ENCODE peak calls at places on chromosomes 4 and X, in five cellular contexts. Z is stromal cell of bone marrow; U is activated CD4-positive, alpha-beta T cell treated with anti-CD3 and anti-CD28 coated beads for 1 hour; G is activated naive CD8-positive, alpha-beta T cell treated with anti-CD3 and anti-CD28 coated beads, Interleukin-2, amount 10 ng/mL, durations not matched to agents 7 days and 5 days; V is lower leg skin. Y is an unnamed sample.

GRCh38 chr4:37735578-37735977 is 49.4 kb upstream of the RELL1 start:
- DNase-seq in Z (no peak), U (no peak), G (no peak), V (no peak), Y (peak; percentile 18)

GRCh38 chrX:121851033-121851432 is 803.6 kb downstream of the GLUD2 start:
- DNase-seq in Z (no peak), U (no peak), G (no peak), V (no peak), Y (no peak)

GRCh38 chrX:140141444-140142029 is 176.2 kb upstream of the CXorf66 start:
- DNase-seq in Z (peak; percentile 9), U (no peak), G (no peak), V (no peak), Y (no peak)

GRCh38 chrX:49995795-49996455 is 73.5 kb downstream of the CLCN5 start:
- DNase-seq in Z (no peak), U (no peak), G (no peak), V (no peak), Y (no peak)

GRCh38 chrX:19673334-19674040 is 158.2 kb upstream of the MAP3K15 start:
- DNase-seq in Z (peak; percentile 77), U (no peak), G (no peak), V (peak; percentile 87), Y (peak; percentile 31)

GRCh38 chrX:43586855-43587254 is 69.2 kb upstream of the MAOA start:
- DNase-seq in Z (no peak), U (no peak), G (no peak), V (no peak), Y (no peak)

GRCh38 chr4:48047421-48047844 is 30.9 kb downstream of the NIPAL1 start:
- DNase-seq in Z (no peak), U (peak; percentile 49), G (peak; percentile 70), V (no peak), Y (no peak)

GRCh38 chr4:88991746-88992145 is 65.2 kb downstream of the FAM13A start:
- DNase-seq in Z (no peak), U (no peak), G (no peak), V (no peak), Y (no peak)

GRCh38 chr4:20251796-20252655 is at the start of gene SLIT2:
- DNase-seq in Z (peak; percentile 70), U (no peak), G (peak; percentile 51), V (peak; percentile 96), Y (peak; percentile 71)

GRCh38 chr4:17811078-17811603 is 362 bp downstream of the NCAPG start:
- DNase-seq in Z (no peak), U (no peak), G (no peak), V (peak; percentile 85), Y (peak; percentile 17)

GRCh38 chr4:80197132-80197573 is at the start of gene PRDM8:
- DNase-seq in Z (no peak), U (peak; percentile 34), G (no peak), V (no peak), Y (no peak)

GRCh38 chr4:109424093-109424818 is 9.4 kb upstream of the SEC24B start:
- DNase-seq in Z (no peak), U (no peak), G (no peak), V (no peak), Y (no peak)

GRCh38 chr4:8173641-8174242 is 15.1 kb upstream of the ABLIM2 start:
- DNase-seq in Z (no peak), U (no peak), G (no peak), V (no peak), Y (no peak)

GRCh38 chr4:21726255-21726815 is 222.2 kb downstream of the KCNIP4 start:
- DNase-seq in Z (no peak), U (no peak), G (no peak), V (no peak), Y (no peak)

GRCh38 chrX:139974496-139974895 is 9.2 kb upstream of the CXorf66 start:
- DNase-seq in Z (no peak), U (no peak), G (no peak), V (no peak), Y (no peak)

GRCh38 chrX:150635952-150636351 is 57.2 kb upstream of the MTMR1 start:
- DNase-seq in Z (peak; percentile 65), U (no peak), G (no peak), V (no peak), Y (no peak)

GRCh38 chr4:15434086-15434485 is 6.3 kb downstream of the C1QTNF7 start:
- DNase-seq in Z (peak; percentile 95), U (no peak), G (no peak), V (no peak), Y (no peak)

GRCh38 chr4:5750052-5750950 is 39.3 kb downstream of the EVC start:
- DNase-seq in Z (no peak), U (no peak), G (no peak), V (no peak), Y (no peak)

GRCh38 chr4:159271857-159272256 is 169.0 kb downstream of the RAPGEF2 start:
- DNase-seq in Z (no peak), U (no peak), G (no peak), V (no peak), Y (no peak)

GRCh38 chr4:143294310-143294709 is 42.4 kb upstream of the GAB1 start:
- DNase-seq in Z (peak; percentile 54), U (no peak), G (no peak), V (no peak), Y (peak; percentile 6)

GRCh38 chrX:136121788-136122187 is 25.5 kb upstream of the FHL1 start:
- DNase-seq in Z (peak; percentile 35), U (no peak), G (no peak), V (no peak), Y (no peak)

GRCh38 chrX:12138366-12139313 is at the start of gene FRMPD4:
- DNase-seq in Z (no peak), U (no peak), G (no peak), V (no peak), Y (no peak)

GRCh38 chr4:77777135-77777777 is 41.9 kb downstream of the CNOT6L start:
- DNase-seq in Z (peak; percentile 4), U (no peak), G (no peak), V (no peak), Y (no peak)

GRCh38 chr4:101599620-101600019 is 190.9 kb upstream of the BANK1 start:
- DNase-seq in Z (peak; percentile 75), U (no peak), G (no peak), V (no peak), Y (no peak)

GRCh38 chr4:82758701-82759685 is 39.6 kb downstream of the SCD5 start:
- DNase-seq in Z (no peak), U (no peak), G (no peak), V (peak; percentile 76), Y (no peak)

GRCh38 chrX:30301203-30301602 is 8.0 kb downstream of the NR0B1 start:
- DNase-seq in Z (no peak), U (no peak), G (no peak), V (no peak), Y (no peak)

GRCh38 chr4:81421346-81422218 is 50.1 kb downstream of the RASGEF1B start:
- DNase-seq in Z (peak; percentile 5), U (no peak), G (no peak), V (no peak), Y (no peak)

Y was measured in gastrocnemius medialis.